ENCODE peak calls at places on chromosome 18, in seven cellular contexts. One of them, this sample, is unnamed.
A peak's percentile ranks its signal among the peaks of the same experiment; 100 is the strongest.

GRCh38 chr18:41655074-41655473 is 300.0 kb upstream of the PIK3C3 start:
- DNase-seq in HepG2: no peak
- DNase-seq in HEK293T: no peak
- DNase-seq in H1: no peak
- DNase-seq in HCT116: no peak
- DNase-seq in K562: no peak
- DNase-seq in WTC11: no peak
- DNase-seq in this sample: no peak

GRCh38 chr18:59606193-59607175 is 90.7 kb downstream of the CCBE1 start:
- DNase-seq in WTC11: no peak
- DNase-seq in K562: no peak
- DNase-seq in HCT116: no peak
- DNase-seq in HepG2: no peak
- DNase-seq in HEK293T: no peak
- DNase-seq in H1: no peak
- DNase-seq in this sample: no peak

GRCh38 chr18:23822590-23823385 is 133.5 kb downstream of the LAMA3 start:
- DNase-seq in WTC11: no peak
- DNase-seq in H1: no peak
- DNase-seq in HEK293T: no peak
- DNase-seq in K562: no peak
- DNase-seq in HepG2: no peak
- DNase-seq in HCT116: no peak
- DNase-seq in this sample: no peak

GRCh38 chr18:35693829-35694228 is 112.3 kb downstream of the GALNT1 start:
- DNase-seq in HepG2: no peak
- DNase-seq in K562: no peak
- DNase-seq in WTC11: no peak
- DNase-seq in HCT116: no peak
- DNase-seq in HEK293T: no peak
- DNase-seq in H1: no peak
- DNase-seq in this sample: no peak

GRCh38 chr18:35117372-35117771 is 76.2 kb downstream of the MAPRE2 start:
- DNase-seq in HCT116: no peak
- DNase-seq in WTC11: no peak
- DNase-seq in K562: no peak
- DNase-seq in HEK293T: no peak
- DNase-seq in H1: no peak
- DNase-seq in HepG2: no peak
- DNase-seq in this sample: no peak

GRCh38 chr18:12990128-12990485 is 1.1 kb upstream of the CEP192 start:
- DNase-seq in WTC11: no peak
- DNase-seq in HEK293T: no peak
- DNase-seq in K562: no peak
- DNase-seq in H1: no peak
- DNase-seq in HepG2: no peak
- DNase-seq in HCT116: no peak
- DNase-seq in this sample: peak; percentile 30

GRCh38 chr18:48227206-48227605 is 182.0 kb downstream of the ZBTB7C start:
- DNase-seq in WTC11: no peak
- DNase-seq in HEK293T: no peak
- DNase-seq in HCT116: no peak
- DNase-seq in H1: no peak
- DNase-seq in K562: no peak
- DNase-seq in HepG2: no peak
- DNase-seq in this sample: no peak

GRCh38 chr18:25799221-25799620 is 291.2 kb downstream of the SS18 start:
- DNase-seq in HEK293T: no peak
- DNase-seq in HCT116: no peak
- DNase-seq in K562: no peak
- DNase-seq in HepG2: no peak
- DNase-seq in H1: no peak
- DNase-seq in WTC11: no peak
- DNase-seq in this sample: no peak

GRCh38 chr18:63225434-63225833 is 94.1 kb downstream of the BCL2 start:
- DNase-seq in HEK293T: no peak
- DNase-seq in H1: no peak
- DNase-seq in HepG2: no peak
- DNase-seq in K562: no peak
- DNase-seq in HCT116: no peak
- DNase-seq in WTC11: no peak
- DNase-seq in this sample: no peak

GRCh38 chr18:31760695-31761094 is at the start of gene SLC25A52:
- DNase-seq in HepG2: no peak
- DNase-seq in WTC11: no peak
- DNase-seq in K562: peak; percentile 31
- DNase-seq in HCT116: no peak
- DNase-seq in HEK293T: no peak
- DNase-seq in H1: no peak
- DNase-seq in this sample: no peak

GRCh38 chr18:34809697-34810096 is 99.6 kb downstream of the DTNA start:
- DNase-seq in H1: no peak
- DNase-seq in K562: no peak
- DNase-seq in WTC11: peak; percentile 75
- DNase-seq in HEK293T: peak; percentile 71
- DNase-seq in HCT116: peak; percentile 50
- DNase-seq in HepG2: peak; percentile 52
- DNase-seq in this sample: no peak

GRCh38 chr18:41126541-41127235 is 828.3 kb upstream of the PIK3C3 start:
- DNase-seq in K562: no peak
- DNase-seq in HCT116: no peak
- DNase-seq in H1: no peak
- DNase-seq in WTC11: no peak
- DNase-seq in HepG2: no peak
- DNase-seq in HEK293T: no peak
- DNase-seq in this sample: no peak

GRCh38 chr18:11733031-11733430 is 44.0 kb downstream of the GNAL start:
- DNase-seq in HEK293T: peak; percentile 74
- DNase-seq in K562: peak; percentile 79
- DNase-seq in H1: peak; percentile 54
- DNase-seq in WTC11: peak; percentile 90
- DNase-seq in HCT116: peak; percentile 48
- DNase-seq in HepG2: peak; percentile 32
- DNase-seq in this sample: no peak

GRCh38 chr18:67520276-67521035 is 3.9 kb upstream of the DSEL start:
- DNase-seq in HEK293T: no peak
- DNase-seq in HepG2: no peak
- DNase-seq in WTC11: no peak
- DNase-seq in H1: no peak
- DNase-seq in HCT116: no peak
- DNase-seq in K562: no peak
- DNase-seq in this sample: no peak

GRCh38 chr18:9366126-9366714 is 31.6 kb downstream of the TWSG1 start:
- DNase-seq in WTC11: peak; percentile 69
- DNase-seq in H1: peak; percentile 59
- DNase-seq in K562: no peak
- DNase-seq in HEK293T: no peak
- DNase-seq in HCT116: peak; percentile 64
- DNase-seq in HepG2: no peak
- DNase-seq in this sample: no peak

GRCh38 chr18:74013955-74014354 is 133.7 kb downstream of the FBXO15 start:
- DNase-seq in HEK293T: no peak
- DNase-seq in HCT116: no peak
- DNase-seq in H1: no peak
- DNase-seq in K562: no peak
- DNase-seq in HepG2: no peak
- DNase-seq in WTC11: no peak
- DNase-seq in this sample: no peak

GRCh38 chr18:12628706-12629702 is 28.9 kb downstream of the SPIRE1 start:
- DNase-seq in HepG2: no peak
- DNase-seq in HCT116: no peak
- DNase-seq in K562: no peak
- DNase-seq in WTC11: no peak
- DNase-seq in H1: no peak
- DNase-seq in HEK293T: no peak
- DNase-seq in this sample: no peak

GRCh38 chr18:774811-775210 is 37.2 kb downstream of the YES1 start:
- DNase-seq in HCT116: no peak
- DNase-seq in H1: no peak
- DNase-seq in HEK293T: no peak
- DNase-seq in K562: no peak
- DNase-seq in WTC11: no peak
- DNase-seq in HepG2: peak; percentile 60
- DNase-seq in this sample: no peak

GRCh38 chr18:59927246-59927825 is 27.5 kb downstream of the PMAIP1 start:
- DNase-seq in K562: no peak
- DNase-seq in H1: no peak
- DNase-seq in WTC11: no peak
- DNase-seq in HEK293T: no peak
- DNase-seq in HepG2: no peak
- DNase-seq in HCT116: no peak
- DNase-seq in this sample: peak; percentile 98

GRCh38 chr18:23135679-23136325 is 517 bp downstream of the CABLES1 start:
- DNase-seq in HepG2: no peak
- DNase-seq in HEK293T: peak; percentile 57
- DNase-seq in HCT116: no peak
- DNase-seq in H1: no peak
- DNase-seq in K562: no peak
- DNase-seq in WTC11: peak; percentile 27
- DNase-seq in this sample: no peak

GRCh38 chr18:3903341-3903740 is 453.4 kb downstream of the TGIF1 start:
- DNase-seq in H1: no peak
- DNase-seq in HEK293T: no peak
- DNase-seq in K562: no peak
- DNase-seq in HepG2: no peak
- DNase-seq in HCT116: no peak
- DNase-seq in WTC11: no peak
- DNase-seq in this sample: no peak

GRCh38 chr18:28039078-28039477 is 137.9 kb downstream of the CDH2 start:
- DNase-seq in HepG2: no peak
- DNase-seq in HEK293T: no peak
- DNase-seq in WTC11: no peak
- DNase-seq in K562: no peak
- DNase-seq in H1: no peak
- DNase-seq in HCT116: no peak
- DNase-seq in this sample: no peak

GRCh38 chr18:78713064-78713463 is 266.6 kb upstream of the SALL3 start:
- DNase-seq in H1: no peak
- DNase-seq in HEK293T: peak; percentile 8
- DNase-seq in HepG2: no peak
- DNase-seq in WTC11: peak; percentile 65
- DNase-seq in K562: peak; percentile 45
- DNase-seq in HCT116: no peak
- DNase-seq in this sample: no peak
- TF ChIP-seq SP1 in H1: no peak
- TF ChIP-seq SP1 in HEK293T: no peak
- TF ChIP-seq SP1 in HepG2: no peak
- TF ChIP-seq SP1 in WTC11: no peak
- TF ChIP-seq SP1 in K562: no peak
- TF ChIP-seq SP1 in HCT116: no peak
- TF ChIP-seq SP1 in this sample: no peak

GRCh38 chr18:55781481-55781957 is 193.5 kb upstream of the TCF4 start:
- DNase-seq in H1: no peak
- DNase-seq in HCT116: no peak
- DNase-seq in HEK293T: peak; percentile 40
- DNase-seq in WTC11: peak; percentile 70
- DNase-seq in HepG2: no peak
- DNase-seq in K562: peak; percentile 11
- DNase-seq in this sample: no peak
- TF ChIP-seq SP1 in H1: no peak
- TF ChIP-seq SP1 in HCT116: no peak
- TF ChIP-seq SP1 in HEK293T: no peak
- TF ChIP-seq SP1 in WTC11: no peak
- TF ChIP-seq SP1 in HepG2: no peak
- TF ChIP-seq SP1 in K562: no peak
- TF ChIP-seq SP1 in this sample: no peak

GRCh38 chr18:79379931-79380815 is 15.6 kb upstream of the NFATC1 start:
- DNase-seq in H1: no peak
- DNase-seq in K562: no peak
- DNase-seq in HCT116: no peak
- DNase-seq in HEK293T: no peak
- DNase-seq in HepG2: no peak
- DNase-seq in WTC11: no peak
- DNase-seq in this sample: no peak

GRCh38 chr18:79379251-79379905 is 16.4 kb upstream of the NFATC1 start:
- DNase-seq in HCT116: no peak
- DNase-seq in WTC11: no peak
- DNase-seq in HEK293T: no peak
- DNase-seq in H1: no peak
- DNase-seq in HepG2: no peak
- DNase-seq in K562: no peak
- DNase-seq in this sample: no peak

GRCh38 chr18:79377187-79377891 is 18.4 kb upstream of the NFATC1 start:
- DNase-seq in H1: no peak
- DNase-seq in HEK293T: no peak
- DNase-seq in K562: no peak
- DNase-seq in WTC11: no peak
- DNase-seq in HCT116: no peak
- DNase-seq in HepG2: no peak
- DNase-seq in this sample: no peak

GRCh38 chr18:79380816-79381806 is 14.6 kb upstream of the NFATC1 start:
- DNase-seq in H1: no peak
- DNase-seq in WTC11: peak; percentile 91
- DNase-seq in HEK293T: peak; percentile 67
- DNase-seq in HCT116: no peak
- DNase-seq in HepG2: peak; percentile 22
- DNase-seq in K562: peak; percentile 71
- DNase-seq in this sample: no peak

GRCh38 chr18:79378416-79379250 is 17.1 kb upstream of the NFATC1 start:
- DNase-seq in HCT116: no peak
- DNase-seq in K562: peak; percentile 55
- DNase-seq in HepG2: no peak
- DNase-seq in H1: peak; percentile 66
- DNase-seq in HEK293T: peak; percentile 75
- DNase-seq in WTC11: peak; percentile 92
- DNase-seq in this sample: peak; percentile 26
- TF ChIP-seq SP1 in HCT116: no peak
- TF ChIP-seq SP1 in K562: no peak
- TF ChIP-seq SP1 in HepG2: no peak
- TF ChIP-seq SP1 in H1: peak; percentile 8
- TF ChIP-seq SP1 in HEK293T: no peak
- TF ChIP-seq SP1 in WTC11: peak; percentile 20
- TF ChIP-seq SP1 in this sample: no peak

GRCh38 chr18:79397288-79397829 is 1.6 kb downstream of the NFATC1 start:
- DNase-seq in K562: no peak
- DNase-seq in HEK293T: no peak
- DNase-seq in WTC11: no peak
- DNase-seq in H1: no peak
- DNase-seq in HCT116: no peak
- DNase-seq in HepG2: no peak
- DNase-seq in this sample: no peak

GRCh38 chr18:79394438-79395307 is 1.1 kb upstream of the NFATC1 start:
- DNase-seq in HEK293T: peak; percentile 28
- DNase-seq in HepG2: no peak
- DNase-seq in H1: no peak
- DNase-seq in WTC11: peak; percentile 53
- DNase-seq in HCT116: no peak
- DNase-seq in K562: no peak
- DNase-seq in this sample: no peak

GRCh38 chr18:79395308-79395640 is 456 bp upstream of the NFATC1 start:
- DNase-seq in HepG2: no peak
- DNase-seq in HEK293T: no peak
- DNase-seq in HCT116: no peak
- DNase-seq in K562: no peak
- DNase-seq in WTC11: no peak
- DNase-seq in H1: no peak
- DNase-seq in this sample: no peak

GRCh38 chr18:79396431-79397287 is 929 bp downstream of the NFATC1 start:
- DNase-seq in WTC11: peak; percentile 63
- DNase-seq in HepG2: no peak
- DNase-seq in H1: no peak
- DNase-seq in HEK293T: no peak
- DNase-seq in HCT116: no peak
- DNase-seq in K562: no peak
- DNase-seq in this sample: no peak

GRCh38 chr18:79395761-79396404 is at the start of gene NFATC1:
- DNase-seq in WTC11: peak; percentile 75
- DNase-seq in HEK293T: peak; percentile 64
- DNase-seq in HepG2: no peak
- DNase-seq in H1: no peak
- DNase-seq in HCT116: no peak
- DNase-seq in K562: peak; percentile 72
- DNase-seq in this sample: no peak
- TF ChIP-seq SP1 in WTC11: no peak
- TF ChIP-seq SP1 in HEK293T: no peak
- TF ChIP-seq SP1 in HepG2: no peak
- TF ChIP-seq SP1 in H1: no peak
- TF ChIP-seq SP1 in HCT116: no peak
- TF ChIP-seq SP1 in K562: no peak
- TF ChIP-seq SP1 in this sample: no peak

This sample was measured in GM12878.